ENCODE peak calls at places on chromosome 3, in eight cellular contexts. One of them, this sample, is unnamed. For H3K27me3, the result is how much of the 10 kb centered on the place peaks cover.

GRCh38 chr3:143596957-143597642 is 251.2 kb downstream of the SLC9A9 start:
- DNase-seq in sigmoid colon: no peak
- DNase-seq in H7: no peak
- DNase-seq in MM.1S: no peak
- DNase-seq in heart right ventricle: no peak
- DNase-seq in CD4-positive, alpha-beta T cell: no peak
- DNase-seq in dorsolateral prefrontal cortex: no peak
- DNase-seq in cardiac muscle cell: no peak
- DNase-seq in this sample: no peak

GRCh38 chr3:12661926-12662592 is 1.9 kb downstream of the RAF1 start:
- DNase-seq in MM.1S: no peak
- DNase-seq in heart right ventricle: no peak
- DNase-seq in sigmoid colon: no peak
- DNase-seq in H7: no peak
- DNase-seq in CD4-positive, alpha-beta T cell: no peak
- DNase-seq in cardiac muscle cell: no peak
- DNase-seq in dorsolateral prefrontal cortex: no peak
- DNase-seq in this sample: no peak

GRCh38 chr3:158696618-158697017 is 24.2 kb upstream of the LXN start:
- DNase-seq in cardiac muscle cell: peak
- DNase-seq in sigmoid colon: no peak
- DNase-seq in CD4-positive, alpha-beta T cell: no peak
- DNase-seq in dorsolateral prefrontal cortex: no peak
- DNase-seq in heart right ventricle: no peak
- DNase-seq in MM.1S: no peak
- DNase-seq in H7: no peak
- DNase-seq in this sample: no peak

GRCh38 chr3:71168961-71169411 is 414.5 kb downstream of the FOXP1 start:
- DNase-seq in sigmoid colon: no peak
- DNase-seq in H7: no peak
- DNase-seq in cardiac muscle cell: peak
- DNase-seq in MM.1S: no peak
- DNase-seq in dorsolateral prefrontal cortex: no peak
- DNase-seq in heart right ventricle: no peak
- DNase-seq in CD4-positive, alpha-beta T cell: no peak
- DNase-seq in this sample: no peak

GRCh38 chr3:50563867-50564266 is 3.7 kb downstream of the C3orf18 start:
- DNase-seq in sigmoid colon: no peak
- DNase-seq in H7: no peak
- DNase-seq in CD4-positive, alpha-beta T cell: no peak
- DNase-seq in cardiac muscle cell: no peak
- DNase-seq in dorsolateral prefrontal cortex: no peak
- DNase-seq in MM.1S: no peak
- DNase-seq in heart right ventricle: no peak
- DNase-seq in this sample: no peak

GRCh38 chr3:82643948-82644347 is 882.5 kb upstream of the GBE1 start:
- DNase-seq in MM.1S: peak
- DNase-seq in H7: peak
- DNase-seq in heart right ventricle: no peak
- DNase-seq in cardiac muscle cell: no peak
- DNase-seq in dorsolateral prefrontal cortex: no peak
- DNase-seq in CD4-positive, alpha-beta T cell: no peak
- DNase-seq in sigmoid colon: no peak
- DNase-seq in this sample: no peak

GRCh38 chr3:31550452-31551251 is 17.9 kb downstream of the STT3B start:
- DNase-seq in CD4-positive, alpha-beta T cell: no peak
- DNase-seq in cardiac muscle cell: peak
- DNase-seq in heart right ventricle: no peak
- DNase-seq in dorsolateral prefrontal cortex: no peak
- DNase-seq in sigmoid colon: no peak
- DNase-seq in MM.1S: peak
- DNase-seq in H7: peak
- DNase-seq in this sample: no peak

GRCh38 chr3:89155811-89156210 is 48.4 kb downstream of the EPHA3 start:
- DNase-seq in CD4-positive, alpha-beta T cell: no peak
- DNase-seq in sigmoid colon: no peak
- DNase-seq in cardiac muscle cell: peak
- DNase-seq in heart right ventricle: no peak
- DNase-seq in dorsolateral prefrontal cortex: no peak
- DNase-seq in H7: no peak
- DNase-seq in MM.1S: no peak
- DNase-seq in this sample: no peak

GRCh38 chr3:17329932-17330331 is 412.5 kb downstream of the TBC1D5 start:
- DNase-seq in MM.1S: no peak
- DNase-seq in dorsolateral prefrontal cortex: no peak
- DNase-seq in CD4-positive, alpha-beta T cell: no peak
- DNase-seq in heart right ventricle: no peak
- DNase-seq in sigmoid colon: no peak
- DNase-seq in cardiac muscle cell: no peak
- DNase-seq in H7: no peak
- DNase-seq in this sample: peak

GRCh38 chr3:105700575-105700974 is 168.2 kb downstream of the CBLB start:
- DNase-seq in CD4-positive, alpha-beta T cell: no peak
- DNase-seq in sigmoid colon: no peak
- DNase-seq in heart right ventricle: no peak
- DNase-seq in H7: no peak
- DNase-seq in cardiac muscle cell: no peak
- DNase-seq in dorsolateral prefrontal cortex: no peak
- DNase-seq in MM.1S: no peak
- DNase-seq in this sample: no peak

GRCh38 chr3:130918328-130918727 is 24.4 kb downstream of the ATP2C1 start:
- DNase-seq in dorsolateral prefrontal cortex: no peak
- DNase-seq in CD4-positive, alpha-beta T cell: no peak
- DNase-seq in heart right ventricle: peak
- DNase-seq in MM.1S: no peak
- DNase-seq in cardiac muscle cell: peak
- DNase-seq in sigmoid colon: no peak
- DNase-seq in H7: no peak
- DNase-seq in this sample: no peak

GRCh38 chr3:184512621-184513020 is 49.0 kb upstream of the EPHB3 start:
- DNase-seq in MM.1S: peak
- DNase-seq in H7: peak
- DNase-seq in dorsolateral prefrontal cortex: no peak
- DNase-seq in heart right ventricle: no peak
- DNase-seq in cardiac muscle cell: no peak
- DNase-seq in CD4-positive, alpha-beta T cell: no peak
- DNase-seq in sigmoid colon: no peak
- DNase-seq in this sample: no peak

GRCh38 chr3:184514151-184514490 is 47.5 kb upstream of the EPHB3 start:
- DNase-seq in H7: no peak
- DNase-seq in dorsolateral prefrontal cortex: no peak
- DNase-seq in MM.1S: no peak
- DNase-seq in sigmoid colon: no peak
- DNase-seq in CD4-positive, alpha-beta T cell: no peak
- DNase-seq in heart right ventricle: no peak
- DNase-seq in cardiac muscle cell: no peak
- DNase-seq in this sample: no peak

GRCh38 chr3:184508938-184509337 is 52.6 kb upstream of the EPHB3 start:
- DNase-seq in H7: no peak
- DNase-seq in CD4-positive, alpha-beta T cell: no peak
- DNase-seq in heart right ventricle: no peak
- DNase-seq in cardiac muscle cell: no peak
- DNase-seq in sigmoid colon: no peak
- DNase-seq in dorsolateral prefrontal cortex: no peak
- DNase-seq in MM.1S: no peak
- DNase-seq in this sample: no peak

GRCh38 chr3:184511741-184512140 is 49.8 kb upstream of the EPHB3 start:
- DNase-seq in cardiac muscle cell: no peak
- DNase-seq in heart right ventricle: no peak
- DNase-seq in MM.1S: no peak
- DNase-seq in CD4-positive, alpha-beta T cell: no peak
- DNase-seq in dorsolateral prefrontal cortex: no peak
- DNase-seq in H7: no peak
- DNase-seq in sigmoid colon: no peak
- DNase-seq in this sample: no peak

GRCh38 chr3:184513276-184514150 is 48.1 kb upstream of the EPHB3 start:
- DNase-seq in heart right ventricle: peak
- DNase-seq in dorsolateral prefrontal cortex: peak
- DNase-seq in MM.1S: peak
- DNase-seq in H7: peak
- DNase-seq in CD4-positive, alpha-beta T cell: peak
- DNase-seq in cardiac muscle cell: peak
- DNase-seq in sigmoid colon: peak
- DNase-seq in this sample: peak
- H3K27me3 ChIP-seq in heart right ventricle: half or more
- H3K27me3 ChIP-seq in dorsolateral prefrontal cortex: under half
- H3K27me3 ChIP-seq in MM.1S: under half
- H3K27me3 ChIP-seq in H7: under half
- H3K27me3 ChIP-seq in CD4-positive, alpha-beta T cell: half or more
- H3K27me3 ChIP-seq in cardiac muscle cell: half or more
- H3K27me3 ChIP-seq in sigmoid colon: under half
- H3K27me3 ChIP-seq in this sample: under half

GRCh38 chr3:4845882-4846281 is 133.4 kb upstream of the BHLHE40 start:
- DNase-seq in sigmoid colon: no peak
- DNase-seq in cardiac muscle cell: no peak
- DNase-seq in heart right ventricle: no peak
- DNase-seq in MM.1S: peak
- DNase-seq in dorsolateral prefrontal cortex: no peak
- DNase-seq in CD4-positive, alpha-beta T cell: no peak
- DNase-seq in H7: no peak
- DNase-seq in this sample: no peak

GRCh38 chr3:4849136-4849535 is 130.1 kb upstream of the BHLHE40 start:
- DNase-seq in CD4-positive, alpha-beta T cell: no peak
- DNase-seq in MM.1S: no peak
- DNase-seq in dorsolateral prefrontal cortex: no peak
- DNase-seq in heart right ventricle: no peak
- DNase-seq in cardiac muscle cell: no peak
- DNase-seq in H7: no peak
- DNase-seq in sigmoid colon: no peak
- DNase-seq in this sample: no peak

GRCh38 chr3:4848176-4848575 is 131.1 kb upstream of the BHLHE40 start:
- DNase-seq in MM.1S: no peak
- DNase-seq in CD4-positive, alpha-beta T cell: no peak
- DNase-seq in H7: no peak
- DNase-seq in sigmoid colon: no peak
- DNase-seq in dorsolateral prefrontal cortex: no peak
- DNase-seq in heart right ventricle: no peak
- DNase-seq in cardiac muscle cell: no peak
- DNase-seq in this sample: no peak

GRCh38 chr3:4843619-4844018 is 135.6 kb upstream of the BHLHE40 start:
- DNase-seq in MM.1S: no peak
- DNase-seq in dorsolateral prefrontal cortex: no peak
- DNase-seq in sigmoid colon: no peak
- DNase-seq in cardiac muscle cell: no peak
- DNase-seq in H7: no peak
- DNase-seq in heart right ventricle: no peak
- DNase-seq in CD4-positive, alpha-beta T cell: no peak
- DNase-seq in this sample: no peak

GRCh38 chr3:4846529-4846928 is 132.7 kb upstream of the BHLHE40 start:
- DNase-seq in sigmoid colon: no peak
- DNase-seq in dorsolateral prefrontal cortex: no peak
- DNase-seq in CD4-positive, alpha-beta T cell: no peak
- DNase-seq in heart right ventricle: no peak
- DNase-seq in cardiac muscle cell: no peak
- DNase-seq in H7: no peak
- DNase-seq in MM.1S: no peak
- DNase-seq in this sample: no peak
- H3K27me3 ChIP-seq in sigmoid colon: under half
- H3K27me3 ChIP-seq in dorsolateral prefrontal cortex: under half
- H3K27me3 ChIP-seq in CD4-positive, alpha-beta T cell: under half
- H3K27me3 ChIP-seq in heart right ventricle: under half
- H3K27me3 ChIP-seq in cardiac muscle cell: under half
- H3K27me3 ChIP-seq in H7: under half
- H3K27me3 ChIP-seq in MM.1S: under half
- H3K27me3 ChIP-seq in this sample: under half

GRCh38 chr3:62371735-62372591 is 1.4 kb downstream of the FEZF2 start:
- DNase-seq in CD4-positive, alpha-beta T cell: no peak
- DNase-seq in cardiac muscle cell: no peak
- DNase-seq in MM.1S: no peak
- DNase-seq in heart right ventricle: no peak
- DNase-seq in H7: peak
- DNase-seq in sigmoid colon: no peak
- DNase-seq in dorsolateral prefrontal cortex: no peak
- DNase-seq in this sample: no peak

GRCh38 chr3:62371032-62371734 is 2.2 kb downstream of the FEZF2 start:
- DNase-seq in MM.1S: no peak
- DNase-seq in sigmoid colon: no peak
- DNase-seq in heart right ventricle: no peak
- DNase-seq in CD4-positive, alpha-beta T cell: no peak
- DNase-seq in H7: peak
- DNase-seq in cardiac muscle cell: no peak
- DNase-seq in dorsolateral prefrontal cortex: no peak
- DNase-seq in this sample: no peak

GRCh38 chr3:62368705-62369475 is 4.5 kb downstream of the FEZF2 start:
- DNase-seq in H7: peak
- DNase-seq in MM.1S: no peak
- DNase-seq in dorsolateral prefrontal cortex: no peak
- DNase-seq in CD4-positive, alpha-beta T cell: no peak
- DNase-seq in sigmoid colon: no peak
- DNase-seq in cardiac muscle cell: no peak
- DNase-seq in heart right ventricle: no peak
- DNase-seq in this sample: no peak

GRCh38 chr3:62369476-62369743 is 3.9 kb downstream of the FEZF2 start:
- DNase-seq in H7: no peak
- DNase-seq in heart right ventricle: no peak
- DNase-seq in MM.1S: no peak
- DNase-seq in sigmoid colon: no peak
- DNase-seq in dorsolateral prefrontal cortex: no peak
- DNase-seq in CD4-positive, alpha-beta T cell: no peak
- DNase-seq in cardiac muscle cell: no peak
- DNase-seq in this sample: no peak

DNA sequence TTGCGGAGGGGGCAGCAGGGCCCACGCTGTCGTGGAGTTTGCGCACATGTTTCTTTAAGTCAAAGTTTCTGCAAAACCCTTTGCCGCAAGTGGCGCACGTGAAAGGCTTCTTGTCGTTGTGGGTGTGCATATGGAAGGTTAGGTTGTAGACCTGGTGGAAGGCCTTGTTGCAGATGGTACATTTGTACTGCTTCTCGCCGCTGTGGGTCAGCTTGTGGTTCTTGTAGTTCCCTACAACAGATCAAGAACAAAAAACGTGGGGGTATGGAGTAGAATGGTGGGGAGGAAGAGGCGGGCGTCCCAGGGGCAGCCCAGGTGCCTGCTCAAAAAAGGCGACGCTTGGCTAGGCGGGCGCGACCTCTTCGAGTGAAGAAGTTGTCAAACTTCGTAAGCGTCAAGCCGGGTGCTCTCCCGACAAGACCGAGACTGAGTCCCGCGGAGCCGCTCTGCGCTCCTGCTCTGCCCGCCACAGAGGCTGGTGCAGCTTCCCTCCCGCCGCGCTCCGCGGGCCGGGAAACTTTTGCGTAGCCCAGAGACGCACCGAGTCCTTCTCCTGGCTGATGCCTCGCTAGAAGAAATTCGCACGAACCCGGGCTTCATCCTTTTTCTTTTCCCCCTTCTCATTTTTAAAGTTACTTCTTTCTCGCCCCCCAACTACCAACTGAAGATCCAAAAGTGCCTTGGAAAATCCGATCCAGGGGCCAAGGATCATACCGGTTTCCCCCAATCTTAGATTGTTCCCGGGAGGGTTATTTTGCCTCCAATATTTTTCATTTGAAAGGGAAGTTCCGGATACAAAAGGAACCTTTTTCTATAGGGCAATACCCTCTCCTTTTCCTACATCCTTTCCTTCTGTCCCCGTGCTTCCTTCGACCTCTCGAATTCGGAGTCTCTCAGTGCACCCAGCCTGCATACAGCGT is 3.0 kb downstream of the FEZF2 start:
- DNase-seq in heart right ventricle: no peak
- DNase-seq in dorsolateral prefrontal cortex: no peak
- DNase-seq in cardiac muscle cell: no peak
- DNase-seq in MM.1S: no peak
- DNase-seq in sigmoid colon: no peak
- DNase-seq in CD4-positive, alpha-beta T cell: no peak
- DNase-seq in H7: peak
- DNase-seq in this sample: no peak
- H3K27me3 ChIP-seq in heart right ventricle: half or more
- H3K27me3 ChIP-seq in dorsolateral prefrontal cortex: half or more
- H3K27me3 ChIP-seq in cardiac muscle cell: half or more
- H3K27me3 ChIP-seq in MM.1S: under half
- H3K27me3 ChIP-seq in sigmoid colon: half or more
- H3K27me3 ChIP-seq in CD4-positive, alpha-beta T cell: half or more
- H3K27me3 ChIP-seq in H7: half or more
- H3K27me3 ChIP-seq in this sample: half or more

GRCh38 chr3:37825744-37826143 is 35.9 kb upstream of the CTDSPL start:
- DNase-seq in heart right ventricle: no peak
- DNase-seq in cardiac muscle cell: no peak
- DNase-seq in MM.1S: no peak
- DNase-seq in CD4-positive, alpha-beta T cell: no peak
- DNase-seq in dorsolateral prefrontal cortex: no peak
- DNase-seq in sigmoid colon: no peak
- DNase-seq in H7: no peak
- DNase-seq in this sample: no peak
- H3K27me3 ChIP-seq in heart right ventricle: under half
- H3K27me3 ChIP-seq in cardiac muscle cell: under half
- H3K27me3 ChIP-seq in MM.1S: under half
- H3K27me3 ChIP-seq in CD4-positive, alpha-beta T cell: under half
- H3K27me3 ChIP-seq in dorsolateral prefrontal cortex: under half
- H3K27me3 ChIP-seq in sigmoid colon: under half
- H3K27me3 ChIP-seq in H7: under half
- H3K27me3 ChIP-seq in this sample: under half

This sample was measured in HL-60.